ENCODE peak calls at places on chromosome 14, in nine cellular contexts. P is hepatocyte, N is IMR-90, K is lung, Z is AG04450, G is epithelial cell of esophagus, H is stomach, Q is GM12865, V is endothelial cell of umbilical vein. O is an unnamed sample.

GRCh38 chr14:20262642-20263128 is 23.6 kb downstream of the OR11H4 start:
- DNase-seq in H (no peak), P (no peak), Z (no peak), G (peak), V (no peak), N (peak), Q (peak), K (no peak), O (no peak)

GRCh38 chr14:90495357-90496276 is 98.8 kb downstream of the CALM1 start:
- DNase-seq in N (peak), G (peak), Q (peak), K (no peak), P (peak), V (peak), Z (peak), H (peak), O (peak)

GRCh38 chr14:103742499-103743255 is 27.1 kb downstream of the ZFYVE21 start:
- DNase-seq in Z (no peak), V (no peak), Q (no peak), G (no peak), P (no peak), N (no peak), K (no peak), H (no peak), O (no peak)

GRCh38 chr14:88322505-88323085 is 474 bp downstream of the KCNK10 start:
- DNase-seq in P (no peak), Z (no peak), Q (no peak), N (no peak), K (no peak), V (no peak), H (no peak), G (no peak), O (no peak)

GRCh38 chr14:34018564-34019244 is 67.8 kb upstream of the EGLN3 start:
- DNase-seq in H (no peak), K (no peak), N (no peak), V (no peak), Z (no peak), Q (peak), G (no peak), P (no peak), O (no peak)

GRCh38 chr14:21317433-21317832 is 37.5 kb downstream of the RPGRIP1 start:
- DNase-seq in N (no peak), Z (no peak), K (no peak), P (no peak), G (no peak), H (no peak), V (no peak), Q (peak), O (no peak)

GRCh38 chr14:58444627-58445026 is 17.1 kb downstream of the KIAA0586 start:
- DNase-seq in V (no peak), G (no peak), Q (no peak), K (no peak), P (peak), Z (no peak), H (no peak), N (no peak), O (no peak)

GRCh38 chr14:79037593-79037992 is 867.4 kb downstream of the NRXN3 start:
- DNase-seq in V (no peak), Q (no peak), P (peak), H (no peak), Z (no peak), N (no peak), G (no peak), K (no peak), O (no peak)

GRCh38 chr14:101195309-101195724 is 291.8 kb upstream of the RTL1 start:
- DNase-seq in K (no peak), V (no peak), Z (no peak), H (peak), P (no peak), N (no peak), G (no peak), Q (no peak), O (no peak)

GRCh38 chr14:39097159-39097558 is 5.9 kb downstream of the SEC23A start:
- DNase-seq in H (no peak), Q (no peak), G (peak), V (peak), N (peak), Z (no peak), K (no peak), P (peak), O (no peak)

GRCh38 chr14:100782516-100783320 is 43.2 kb upstream of the MEG3 start:
- DNase-seq in P (no peak), H (no peak), G (no peak), Z (no peak), V (no peak), Q (no peak), K (no peak), N (no peak), O (no peak)

GRCh38 chr14:96960598-96961116 is 163.5 kb downstream of the VRK1 start:
- DNase-seq in K (no peak), V (no peak), H (no peak), P (no peak), Z (no peak), N (no peak), Q (no peak), G (no peak), O (no peak)

GRCh38 chr14:101834387-101835165 is 73.1 kb downstream of the PPP2R5C start:
- DNase-seq in V (no peak), H (peak), N (peak), P (no peak), Q (no peak), K (no peak), Z (no peak), G (no peak), O (peak)

GRCh38 chr14:80523518-80524117 is 312.3 kb upstream of the DIO2 start:
- DNase-seq in V (peak), Q (no peak), N (peak), Z (no peak), P (no peak), H (no peak), K (no peak), G (peak), O (no peak)

GRCh38 chr14:65961004-65961403 is 525.2 kb upstream of the CCDC196 start:
- DNase-seq in N (peak), P (peak), Z (no peak), H (peak), G (peak), V (peak), Q (peak), K (peak), O (no peak)

GRCh38 chr14:58408681-58409080 is 13.0 kb downstream of the TOMM20L start:
- DNase-seq in V (no peak), N (no peak), H (no peak), Z (no peak), P (no peak), K (no peak), G (no peak), Q (no peak), O (no peak)

GRCh38 chr14:58878740-58879139 is 241.0 kb downstream of the DACT1 start:
- DNase-seq in V (no peak), K (no peak), G (no peak), Q (no peak), N (peak), H (no peak), Z (no peak), P (no peak), O (no peak)

GRCh38 chr14:105248368-105249174 is at the start of gene BTBD6:
- DNase-seq in V (peak), Z (peak), H (peak), G (peak), K (peak), P (peak), N (peak), Q (peak), O (peak)

GRCh38 chr14:89469210-89470198 is 52.5 kb upstream of the FOXN3 start:
- DNase-seq in V (no peak), Q (no peak), N (peak), K (no peak), H (no peak), P (no peak), G (peak), Z (no peak), O (no peak)

GRCh38 chr14:71698027-71698426 is 234.2 kb upstream of the RGS6 start:
- DNase-seq in P (no peak), H (no peak), Z (no peak), V (no peak), N (no peak), Q (no peak), G (no peak), K (no peak), O (no peak)

GRCh38 chr14:80323266-80323665 is 112.0 kb upstream of the DIO2 start:
- DNase-seq in G (no peak), Z (no peak), Q (no peak), N (no peak), K (no peak), V (no peak), P (no peak), H (no peak), O (no peak)

GRCh38 chr14:40981247-40981646 is 625.4 kb upstream of the LRFN5 start:
- DNase-seq in P (no peak), K (no peak), Q (no peak), V (no peak), H (no peak), N (no peak), G (peak), Z (no peak), O (no peak)

GRCh38 chr14:104981699-104982541 is 3.7 kb upstream of the CLBA1 start:
- DNase-seq in K (no peak), G (no peak), H (no peak), V (no peak), P (peak), Z (no peak), Q (no peak), N (no peak), O (no peak)

GRCh38 chr14:20732950-20733650 is 12.6 kb upstream of the EDDM3A start:
- DNase-seq in K (no peak), V (no peak), G (no peak), H (no peak), P (no peak), N (no peak), Z (no peak), Q (no peak), O (no peak)

GRCh38 chr14:69701857-69702256 is 65.1 kb upstream of the SRSF5 start:
- DNase-seq in H (no peak), P (no peak), V (peak), N (no peak), K (no peak), G (no peak), Q (peak), Z (no peak), O (no peak)

GRCh38 chr14:55303646-55304277 is 32.5 kb downstream of the FBXO34 start:
- DNase-seq in Q (peak), Z (no peak), G (peak), K (no peak), N (peak), V (no peak), H (no peak), P (no peak), O (no peak)

GRCh38 chr14:89291351-89291940 is 125.6 kb downstream of the FOXN3 start:
- DNase-seq in N (no peak), H (no peak), K (no peak), Q (no peak), Z (no peak), P (no peak), V (no peak), G (no peak), O (no peak)

GRCh38 chr14:70052990-70053389 is 135.8 kb downstream of the SLC8A3 start:
- DNase-seq in N (peak), V (peak), Z (no peak), G (peak), H (no peak), K (no peak), Q (peak), P (peak), O (no peak)

GRCh38 chr14:91245029-91245428 is 525 bp upstream of the GPR68 start:
- DNase-seq in Z (no peak), P (no peak), V (no peak), Q (no peak), H (no peak), N (no peak), K (no peak), G (no peak), O (no peak)

GRCh38 chr14:52349731-52350130 is 35.6 kb downstream of the PTGER2 start:
- DNase-seq in K (no peak), H (no peak), P (no peak), Z (no peak), V (no peak), Q (peak), G (no peak), N (no peak), O (no peak)

GRCh38 chr14:77055981-77056380 is 27.5 kb upstream of the IRF2BPL start:
- DNase-seq in V (no peak), H (no peak), Q (no peak), N (no peak), K (no peak), Z (no peak), G (no peak), P (no peak), O (no peak)

GRCh38 chr14:56963381-56963780 is 153.1 kb upstream of the OTX2 start:
- DNase-seq in Z (no peak), H (no peak), V (no peak), G (no peak), N (no peak), K (no peak), P (no peak), Q (no peak), O (no peak)

GRCh38 chr14:39956372-39956771 is 524.1 kb upstream of the FBXO33 start:
- DNase-seq in V (no peak), K (no peak), G (no peak), H (no peak), Q (peak), Z (no peak), N (no peak), P (no peak), O (no peak)

GRCh38 chr14:38646391-38646790 is 390.5 kb upstream of the CLEC14A start:
- DNase-seq in H (no peak), N (no peak), Q (no peak), V (peak), P (no peak), Z (no peak), G (no peak), K (no peak), O (no peak)

DNA sequence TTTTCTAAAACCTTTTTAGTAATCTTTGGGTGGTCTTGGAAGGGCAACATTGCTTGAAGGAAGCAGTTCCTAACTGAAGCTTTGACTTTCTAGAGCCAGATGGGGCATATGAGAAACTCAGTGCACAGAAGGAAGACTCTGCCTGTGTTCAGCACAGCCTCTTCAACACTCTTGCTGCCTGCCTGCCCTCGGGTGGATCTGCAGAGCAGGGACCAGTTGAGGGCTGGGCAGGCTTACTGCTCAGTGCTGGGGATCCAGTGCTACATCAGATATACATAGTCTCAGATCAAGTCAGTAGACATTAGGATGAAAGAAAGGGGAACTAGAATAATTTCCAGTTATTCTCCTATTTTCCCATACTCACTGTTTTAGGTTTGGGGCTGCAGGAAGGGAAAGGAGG is 29.5 kb upstream of the TMX1 start:
- DNase-seq in H (no peak), K (no peak), Q (peak), N (no peak), P (no peak), Z (no peak), G (no peak), V (no peak), O (no peak)
- TF ChIP-seq CTCF in H (no peak), K (no peak), Q (no peak), N (no peak), P (no peak), Z (no peak), G (no peak), V (no peak), O (no peak)

GRCh38 chr14:22646570-22647254 is 2.6 kb upstream of the OR6J1 start:
- DNase-seq in G (peak), H (no peak), V (no peak), Q (no peak), Z (peak), N (peak), P (no peak), K (no peak), O (peak)

GRCh38 chr14:22640192-22640591 is 4.0 kb downstream of the OR6J1 start:
- DNase-seq in H (no peak), P (no peak), V (no peak), N (no peak), Q (no peak), G (no peak), Z (no peak), K (no peak), O (no peak)

GRCh38 chr14:22641851-22642250 is 2.3 kb downstream of the OR6J1 start:
- DNase-seq in N (no peak), Z (no peak), P (peak), H (no peak), K (no peak), G (no peak), Q (no peak), V (no peak), O (no peak)

GRCh38 chr14:22648506-22648905 is 4.4 kb upstream of the OR6J1 start:
- DNase-seq in K (no peak), H (no peak), Z (no peak), Q (no peak), G (peak), N (no peak), P (no peak), V (no peak), O (no peak)

DNA sequence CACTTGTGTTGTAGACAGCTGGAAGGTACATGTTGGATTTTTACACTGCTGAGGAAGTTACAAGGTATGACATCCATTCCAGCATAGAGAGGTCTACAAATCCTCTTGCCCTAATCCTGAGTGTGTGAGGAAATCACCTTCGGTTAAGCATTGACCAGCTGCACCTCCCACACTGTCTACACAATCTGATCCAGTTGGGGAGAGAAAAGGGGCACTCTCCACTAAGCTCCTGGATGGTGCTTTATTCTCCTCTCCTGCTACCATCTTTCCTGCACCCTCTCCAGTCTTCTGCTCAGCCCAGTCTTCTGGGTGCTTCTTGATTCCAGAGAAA is at the start of gene OR6J1:
- DNase-seq in V (no peak), P (no peak), K (no peak), Z (no peak), Q (no peak), H (no peak), G (no peak), N (no peak), O (no peak)
- TF ChIP-seq CTCF in V (no peak), P (no peak), K (no peak), Z (no peak), Q (no peak), H (no peak), G (no peak), N (no peak), O (no peak)

GRCh38 chr14:35819591-35820540 is 6.3 kb upstream of the BRMS1L start:
- DNase-seq in Q (no peak), P (no peak), Z (no peak), K (no peak), V (no peak), N (no peak), H (no peak), G (peak), O (no peak)

GRCh38 chr14:35818346-35819115 is 7.6 kb upstream of the BRMS1L start:
- DNase-seq in N (peak), Q (peak), G (peak), V (peak), K (no peak), P (peak), H (no peak), Z (no peak), O (no peak)

GRCh38 chr14:35809597-35809996 is 502 bp upstream of the RALGAPA1 start:
- DNase-seq in V (no peak), Q (no peak), G (no peak), N (no peak), P (no peak), H (no peak), K (no peak), Z (no peak), O (no peak)

GRCh38 chr14:35810963-35811362 is 1.9 kb upstream of the RALGAPA1 start:
- DNase-seq in V (no peak), Z (no peak), K (no peak), Q (no peak), P (no peak), N (no peak), H (no peak), G (no peak), O (no peak)

GRCh38 chr14:35814371-35815005 is 5.4 kb upstream of the RALGAPA1 start:
- DNase-seq in G (peak), Z (no peak), V (peak), P (peak), H (peak), K (peak), Q (peak), N (peak), O (no peak)
- TF ChIP-seq CTCF in G (peak), Z (peak), V (peak), P (peak), H (peak), K (peak), Q (peak), N (peak), O (peak)

DNA sequence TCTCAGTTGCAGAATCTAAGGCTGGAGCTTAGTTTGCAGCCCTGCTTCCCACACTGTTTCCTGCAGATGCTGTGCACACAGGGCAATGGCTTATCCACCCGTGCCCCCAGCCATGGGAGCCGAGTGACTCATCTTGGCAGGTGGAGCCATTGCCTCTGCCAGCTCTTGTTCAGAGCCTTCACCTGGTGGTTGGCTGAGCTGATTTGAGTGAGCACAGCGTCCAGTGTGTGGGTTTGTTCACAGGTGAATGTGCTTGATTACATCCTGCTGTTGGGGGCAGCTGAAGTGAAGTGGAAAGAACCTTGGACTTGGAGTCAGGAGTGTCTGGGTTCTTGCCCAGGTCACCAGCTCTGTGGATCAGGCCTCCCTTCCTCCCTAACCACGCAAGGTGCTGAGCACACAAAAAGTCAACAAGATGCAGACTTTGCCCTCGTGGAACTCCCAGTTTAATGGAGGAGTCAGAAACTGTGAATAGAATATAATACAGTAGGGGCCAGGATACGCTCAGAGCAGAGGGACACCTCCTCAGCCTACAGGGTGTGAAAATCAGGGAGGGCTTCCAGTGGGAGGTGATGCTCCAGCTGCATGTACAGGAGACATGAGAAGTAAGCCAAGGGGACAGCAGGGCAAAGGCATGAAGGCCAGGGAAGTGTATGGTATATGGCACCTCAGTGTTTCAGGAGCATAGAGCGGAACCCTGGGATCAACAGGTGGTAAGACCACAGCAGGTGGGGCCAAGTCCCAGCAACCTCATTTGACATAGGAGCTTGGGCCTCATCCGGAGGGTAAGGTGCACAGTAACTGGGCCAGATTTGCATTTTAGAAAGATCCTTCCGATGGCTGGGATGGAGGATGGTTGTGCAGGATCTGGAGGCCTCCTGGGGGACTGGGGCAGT is 22.8 kb downstream of the JDP2 start:
- DNase-seq in Z (no peak), V (peak), P (peak), G (peak), Q (no peak), H (peak), N (peak), K (peak), O (no peak)
- TF ChIP-seq CTCF in Z (no peak), V (no peak), P (no peak), G (peak), Q (no peak), H (no peak), N (no peak), K (no peak), O (no peak)

DNA sequence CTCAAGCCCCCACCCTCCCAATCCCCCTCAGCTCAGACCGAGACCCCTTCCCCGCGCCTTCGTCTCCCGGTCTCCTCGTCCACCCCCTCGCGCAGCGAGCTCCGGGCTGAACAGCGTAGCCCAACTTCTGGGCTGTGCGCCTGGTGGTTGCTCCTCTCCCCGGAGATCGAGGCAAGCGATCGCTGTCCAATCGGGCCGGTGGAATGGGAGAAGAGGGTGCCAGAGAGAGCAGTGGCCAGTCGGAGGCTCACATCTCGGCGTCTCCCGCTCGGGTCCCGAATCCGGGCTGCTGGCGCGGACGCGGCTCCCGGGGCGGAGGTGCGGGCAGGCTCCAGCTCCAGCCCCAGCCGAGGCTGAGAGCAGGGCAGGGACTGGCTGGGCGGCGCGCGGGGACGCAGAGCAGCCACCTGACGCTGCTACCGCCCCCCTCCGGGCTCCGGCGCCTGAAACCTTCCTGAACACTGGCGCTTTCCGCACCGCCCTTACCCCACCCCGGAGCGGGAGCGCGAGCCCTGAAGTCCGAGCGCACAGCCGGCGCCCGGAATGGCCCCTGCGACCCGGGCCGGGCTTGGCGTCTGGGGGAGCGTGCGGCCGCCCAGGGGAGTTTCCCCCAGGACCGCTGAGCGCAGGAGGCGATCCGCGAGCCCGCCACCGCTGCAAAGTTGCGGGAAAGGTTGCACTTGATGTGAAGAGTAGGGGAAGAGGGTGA is 508 bp upstream of the KCNH5 start:
- DNase-seq in P (peak), Z (peak), N (peak), V (no peak), Q (no peak), H (no peak), K (no peak), G (peak), O (no peak)
- TF ChIP-seq CTCF in P (no peak), Z (peak), N (no peak), V (no peak), Q (no peak), H (no peak), K (no peak), G (no peak), O (no peak)